ENCODE peak calls at places on chromosomes 3 and 15, in nine cellular contexts. B is Peyer's patch; H is CD8-positive, alpha-beta T cell; M is colonic mucosa; R is mesendoderm; Y is WERI-Rb-1; W is Panc1; O is ovary; V is stomach. Z is an unnamed sample.

GRCh38 chr3:39937874-39938273 is 128.5 kb downstream of the MYRIP start:
- DNase-seq in B (no peak), H (no peak), M (no peak), R (no peak), Y (no peak), W (no peak), O (no peak), V (no peak), Z (no peak)

GRCh38 chr15:37098468-37099320 is 1.7 kb downstream of the MEIS2 start:
- DNase-seq in B (no peak), H (no peak), M (no peak), R (peak), Y (peak), W (no peak), O (peak), V (no peak), Z (no peak)

GRCh38 chr3:183533410-183534132 is 21.9 kb downstream of the KLHL6 start:
- DNase-seq in B (peak), H (no peak), M (peak), R (no peak), Y (no peak), W (no peak), O (no peak), V (no peak), Z (peak)

GRCh38 chr3:48445277-48445882 is 1.2 kb upstream of the ATRIP start:
- DNase-seq in B (no peak), H (no peak), M (no peak), R (no peak), Y (no peak), W (no peak), O (no peak), V (no peak), Z (no peak)

GRCh38 chr3:129224984-129225393 is 24.4 kb upstream of the COPG1 start:
- DNase-seq in B (no peak), H (no peak), M (peak), R (no peak), Y (no peak), W (peak), O (peak), V (peak), Z (peak)

GRCh38 chr3:196969001-196969659 is 497 bp upstream of the PIGZ start:
- DNase-seq in B (peak), H (peak), M (no peak), R (no peak), Y (no peak), W (no peak), O (no peak), V (no peak), Z (peak)

GRCh38 chr3:149330609-149331008 is 2.8 kb downstream of the TM4SF18 start:
- DNase-seq in B (no peak), H (no peak), M (no peak), R (no peak), Y (no peak), W (no peak), O (no peak), V (no peak), Z (no peak)

GRCh38 chr15:40293006-40293405 is 10.1 kb upstream of the ANKRD63 start:
- DNase-seq in B (no peak), H (no peak), M (no peak), R (no peak), Y (no peak), W (no peak), O (no peak), V (no peak), Z (no peak)

GRCh38 chr3:101936419-101937331 is 87.4 kb downstream of the NFKBIZ start:
- DNase-seq in B (no peak), H (no peak), M (no peak), R (no peak), Y (no peak), W (no peak), O (no peak), V (no peak), Z (no peak)
- H3K4me3 ChIP-seq in B (no peak), H (no peak), M (no peak), R (no peak), Y (no peak), W (no peak), O (no peak), V (no peak), Z (no peak)

GRCh38 chr15:45373961-45374360 is 4.4 kb downstream of the GATM start:
- DNase-seq in B (no peak), H (no peak), M (no peak), R (no peak), Y (no peak), W (no peak), O (no peak), V (no peak), Z (no peak)

GRCh38 chr15:45375836-45376235 is 2.5 kb downstream of the GATM start:
- DNase-seq in B (no peak), H (no peak), M (no peak), R (no peak), Y (no peak), W (no peak), O (no peak), V (no peak), Z (no peak)

GRCh38 chr15:45371546-45371945 is 6.8 kb downstream of the GATM start:
- DNase-seq in B (no peak), H (no peak), M (no peak), R (no peak), Y (no peak), W (no peak), O (no peak), V (no peak), Z (no peak)

GRCh38 chr15:45376300-45376928 is 1.9 kb downstream of the GATM start:
- DNase-seq in B (no peak), H (no peak), M (no peak), R (peak), Y (no peak), W (no peak), O (no peak), V (no peak), Z (no peak)

DNA sequence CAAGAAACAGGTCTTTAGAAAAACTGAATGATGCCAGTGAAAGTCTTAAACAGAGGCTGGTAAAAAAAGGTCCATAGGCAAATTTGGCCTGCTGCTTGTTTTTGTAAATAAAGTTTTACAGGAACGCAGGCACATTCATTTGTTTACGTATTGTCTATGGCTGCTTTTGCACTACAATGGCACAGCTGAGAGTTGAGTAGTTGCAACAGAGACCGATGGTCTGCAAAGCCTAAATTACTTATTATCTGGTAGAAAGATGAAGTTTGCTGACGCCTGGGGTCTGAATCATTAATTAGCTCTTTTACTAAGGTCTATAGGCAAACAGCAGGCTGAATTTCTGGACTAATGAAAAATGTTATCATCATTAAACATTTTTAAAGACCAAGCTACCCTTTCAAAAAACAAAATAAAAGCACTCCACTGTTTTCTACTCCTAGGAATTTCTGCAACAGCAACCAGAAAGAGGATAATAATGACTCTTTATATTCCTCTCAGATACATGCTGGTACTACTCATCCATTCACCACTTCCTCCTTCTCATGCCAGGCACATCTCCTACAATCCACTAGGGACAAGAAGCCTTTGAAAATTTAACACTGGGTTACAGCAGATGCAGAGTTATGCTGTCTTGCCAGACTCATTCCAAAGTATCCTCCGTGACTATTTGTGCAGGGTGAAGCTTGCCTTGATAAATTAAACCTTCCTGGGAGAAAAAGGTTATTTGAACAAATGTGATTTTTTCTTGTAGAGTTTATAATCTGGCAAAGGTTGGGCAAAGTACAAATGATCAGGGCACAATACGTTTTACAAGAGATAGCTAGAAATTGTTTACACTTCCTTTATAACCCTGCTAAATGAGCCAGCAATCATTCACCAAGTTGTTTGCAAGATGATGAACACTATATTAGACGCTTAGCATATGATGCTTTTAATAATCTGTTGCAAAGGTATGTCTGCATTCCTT is 6.0 kb downstream of the GATM start:
- DNase-seq in B (no peak), H (no peak), M (no peak), R (no peak), Y (no peak), W (no peak), O (no peak), V (no peak), Z (no peak)
- H3K4me3 ChIP-seq in B (no peak), H (no peak), M (no peak), R (no peak), Y (no peak), W (no peak), O (no peak), V (no peak), Z (no peak)

GRCh38 chr15:79919749-79920511 is 23.1 kb upstream of the MTHFS start:
- DNase-seq in B (no peak), H (no peak), M (no peak), R (no peak), Y (no peak), W (no peak), O (no peak), V (no peak), Z (no peak)

GRCh38 chr15:79922512-79923067 is 25.8 kb upstream of the MTHFS start:
- DNase-seq in B (no peak), H (no peak), M (no peak), R (no peak), Y (no peak), W (no peak), O (no peak), V (no peak), Z (no peak)

GRCh38 chr15:79918278-79918677 is 21.5 kb upstream of the MTHFS start:
- DNase-seq in B (no peak), H (no peak), M (no peak), R (no peak), Y (peak), W (no peak), O (no peak), V (no peak), Z (no peak)

GRCh38 chr15:79916424-79916823 is 19.6 kb upstream of the MTHFS start:
- DNase-seq in B (no peak), H (no peak), M (no peak), R (no peak), Y (no peak), W (no peak), O (no peak), V (no peak), Z (no peak)

GRCh38 chr15:79919090-79919748 is 22.4 kb upstream of the MTHFS start:
- DNase-seq in B (no peak), H (no peak), M (no peak), R (no peak), Y (no peak), W (no peak), O (no peak), V (no peak), Z (peak)
- H3K4me3 ChIP-seq in B (no peak), H (no peak), M (no peak), R (no peak), Y (no peak), W (no peak), O (no peak), V (no peak), Z (no peak)

GRCh38 chr3:46205286-46205960 is 2.7 kb downstream of the CCR1 start:
- DNase-seq in B (no peak), H (no peak), M (no peak), R (no peak), Y (no peak), W (no peak), O (no peak), V (no peak), Z (no peak)
- H3K4me3 ChIP-seq in B (no peak), H (no peak), M (no peak), R (no peak), Y (no peak), W (no peak), O (no peak), V (no peak), Z (no peak)

DNA sequence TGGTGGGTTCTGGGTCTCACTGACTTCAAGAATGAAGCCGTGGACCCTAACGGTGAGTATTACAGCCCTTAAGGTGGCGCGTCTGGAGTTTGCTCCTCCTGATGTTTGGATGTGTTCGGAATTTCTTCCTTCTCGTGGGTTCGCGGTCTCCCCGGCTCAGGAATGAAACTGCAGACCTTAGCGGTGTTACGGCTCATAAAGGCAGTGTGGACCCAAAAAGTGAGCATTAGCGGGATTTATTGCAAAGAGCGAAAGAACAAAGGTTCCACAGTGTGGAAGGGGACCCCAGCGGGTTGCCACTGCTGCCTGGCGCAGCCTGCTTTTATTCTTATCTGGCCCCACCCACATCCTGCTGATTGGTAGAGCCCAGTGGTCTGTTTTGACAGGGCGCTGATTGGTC is 420.5 kb upstream of the BCHE start:
- DNase-seq in B (no peak), H (no peak), M (no peak), R (no peak), Y (no peak), W (no peak), O (no peak), V (no peak), Z (no peak)
- H3K4me3 ChIP-seq in B (no peak), H (no peak), M (no peak), R (no peak), Y (no peak), W (no peak), O (no peak), V (no peak), Z (no peak)

GRCh38 chr15:80444680-80445251 is 40.6 kb downstream of the ARNT2 start:
- DNase-seq in B (no peak), H (no peak), M (no peak), R (no peak), Y (no peak), W (no peak), O (no peak), V (no peak), Z (no peak)
- H3K4me3 ChIP-seq in B (no peak), H (no peak), M (no peak), R (no peak), Y (no peak), W (no peak), O (no peak), V (no peak), Z (no peak)